ENCODE peak calls at places on chromosomes 6 and 20, in six cellular contexts. Y, I, E, B, G and R are unnamed samples.
A peak's percentile ranks its signal among the peaks of the same experiment; 100 is the strongest.

GRCh38 chr20:63740501-63741353 is 1.2 kb downstream of the SLC2A4RG start:
- DNase-seq in Y (peak; percentile 93), I (peak; percentile 97), E (peak; percentile 79), B (peak; percentile 74), G (peak; percentile 44), R (peak; percentile 45)

GRCh38 chr20:4684837-4685413 is 36.8 kb upstream of the PRND start:
- DNase-seq in Y (no peak), I (no peak), E (no peak), B (no peak), G (no peak), R (no peak)

GRCh38 chr20:63962426-63963347 is 6.5 kb upstream of the UCKL1 start:
- DNase-seq in Y (no peak), I (no peak), E (no peak), B (no peak), G (no peak), R (no peak)

GRCh38 chr6:111985202-111985731 is 68.6 kb upstream of the CCN6 start:
- DNase-seq in Y (no peak), I (peak; percentile 92), E (no peak), B (no peak), G (peak; percentile 21), R (no peak)

GRCh38 chr6:73798592-73798991 is 102.6 kb downstream of the CD109 start:
- DNase-seq in Y (no peak), I (peak; percentile 58), E (no peak), B (no peak), G (no peak), R (no peak)

GRCh38 chr6:25384967-25385366 is 105.8 kb downstream of the CARMIL1 start:
- DNase-seq in Y (no peak), I (no peak), E (no peak), B (no peak), G (no peak), R (no peak)

GRCh38 chr6:128617285-128617684 is 96.9 kb upstream of the PTPRK start:
- DNase-seq in Y (no peak), I (no peak), E (no peak), B (no peak), G (no peak), R (no peak)

GRCh38 chr6:10413850-10414765 is 766 bp downstream of the TFAP2A start:
- DNase-seq in Y (no peak), I (peak; percentile 46), E (no peak), B (no peak), G (no peak), R (no peak)

GRCh38 chr6:61809004-61809595 is 476.9 kb downstream of the KHDRBS2 start:
- DNase-seq in Y (no peak), I (peak; percentile 10), E (no peak), B (no peak), G (no peak), R (no peak)

DNA sequence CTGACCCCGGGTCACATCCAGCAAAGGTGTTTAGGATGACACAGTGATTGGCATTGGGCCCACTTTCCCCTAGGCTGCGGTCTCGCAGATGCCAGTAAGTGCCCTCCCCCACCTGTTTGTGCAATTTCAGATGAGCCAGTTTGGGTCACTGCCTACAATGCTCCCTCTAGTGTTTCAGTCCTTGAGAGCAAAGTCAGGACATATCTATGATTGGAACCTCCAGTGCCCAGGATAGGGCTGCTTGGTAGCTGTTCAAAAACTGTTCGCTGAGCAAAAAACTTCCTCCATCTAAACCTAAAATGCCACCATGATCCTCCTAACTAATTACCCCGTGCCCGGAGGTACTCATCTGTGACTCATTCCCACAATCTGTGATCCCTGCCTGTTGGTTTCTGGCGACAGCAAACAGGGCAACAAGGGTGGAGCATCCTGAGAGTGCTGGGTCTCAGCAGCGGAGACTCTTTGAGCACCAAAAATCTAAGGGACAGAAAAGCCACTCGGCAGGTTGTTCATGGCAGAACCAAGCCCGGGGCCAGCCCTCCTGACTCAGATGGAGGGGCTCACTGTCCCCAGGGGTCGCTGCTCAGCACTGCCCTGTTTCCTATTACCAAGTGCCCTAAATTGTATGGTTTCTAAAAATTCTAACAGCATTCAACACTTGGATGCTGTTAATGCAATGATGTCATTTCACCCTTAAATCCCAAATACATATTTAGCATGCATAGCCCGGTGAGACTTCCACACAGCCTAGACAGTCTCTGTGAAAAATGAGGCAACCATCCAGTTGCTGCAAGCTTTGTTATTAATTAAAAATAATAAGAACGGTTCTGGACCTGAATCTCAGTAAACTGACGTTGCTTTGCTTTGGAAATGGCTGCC is 5.0 kb downstream of the VSX1 start:
- DNase-seq in Y (peak; percentile 43), I (peak; percentile 72), E (no peak), B (no peak), G (peak; percentile 37), R (no peak)
- TF ChIP-seq CTCF in Y (no peak), I (peak; percentile 52), E (peak; percentile 49), B (no peak), G (peak; percentile 51), R (peak; percentile 24)

DNA sequence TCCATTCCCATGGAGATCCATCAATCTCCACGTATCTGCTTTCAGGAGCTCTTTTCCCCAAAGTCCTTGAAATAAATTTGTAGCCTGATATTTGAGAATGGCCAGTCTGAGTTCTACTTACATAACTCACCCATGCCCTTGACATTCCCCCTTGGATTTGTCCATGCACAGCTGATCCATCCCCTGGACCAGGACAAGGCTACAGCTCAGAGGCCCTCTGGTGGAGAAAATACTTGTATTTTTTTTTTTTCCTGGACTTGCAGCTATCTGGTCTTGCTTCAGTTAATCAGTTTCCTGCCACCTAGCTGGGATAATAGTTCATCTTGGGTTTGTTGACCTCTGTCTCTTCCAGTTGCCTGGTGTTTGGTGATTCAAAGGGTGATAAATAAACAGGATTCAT is 467.6 kb downstream of the DHX35 start:
- DNase-seq in Y (peak; percentile 20), I (no peak), E (no peak), B (no peak), G (no peak), R (no peak)
- TF ChIP-seq CTCF in Y (peak; percentile 39), I (peak; percentile 13), E (peak; percentile 64), B (no peak), G (peak; percentile 34), R (peak; percentile 52)

DNA sequence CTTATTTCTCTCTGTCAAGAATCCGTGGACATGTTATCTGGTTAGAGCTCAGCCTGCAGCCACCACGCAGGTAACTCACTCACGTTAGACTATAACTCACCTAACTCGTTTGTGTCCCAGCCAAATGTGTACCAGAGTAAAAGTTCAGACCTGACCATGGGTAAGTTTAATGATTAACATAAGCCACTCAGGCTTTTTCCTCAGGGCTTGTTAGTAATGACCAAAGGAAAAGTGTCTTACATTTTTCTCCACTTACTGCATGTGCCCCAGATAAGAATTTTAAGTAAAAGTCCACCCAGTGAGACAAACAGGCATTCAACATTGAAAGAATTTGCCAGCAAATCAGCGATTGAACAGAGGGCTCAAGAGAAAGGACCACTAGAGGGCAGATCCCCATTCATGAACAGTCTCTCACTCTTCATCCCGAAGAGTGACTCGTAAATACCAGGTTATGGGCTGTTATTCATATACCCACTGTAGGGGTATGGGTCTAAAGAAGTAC is at the start of gene PKHD1:
- DNase-seq in Y (no peak), I (peak; percentile 12), E (no peak), B (no peak), G (no peak), R (no peak)
- TF ChIP-seq CTCF in Y (peak; percentile 24), I (no peak), E (no peak), B (peak; percentile 13), G (peak; percentile 46), R (peak; percentile 58)

GRCh38 chr6:5710516-5710915 is 296.2 kb downstream of the NRN1 start:
- DNase-seq in Y (no peak), I (no peak), E (no peak), B (no peak), G (no peak), R (no peak)

GRCh38 chr6:5718231-5718947 is 288.3 kb downstream of the NRN1 start:
- DNase-seq in Y (no peak), I (no peak), E (no peak), B (no peak), G (no peak), R (no peak)

GRCh38 chr6:5707646-5708045 is 299.1 kb downstream of the NRN1 start:
- DNase-seq in Y (no peak), I (no peak), E (no peak), B (no peak), G (no peak), R (no peak)

GRCh38 chr6:5712349-5713215 is 294.1 kb downstream of the NRN1 start:
- DNase-seq in Y (no peak), I (no peak), E (no peak), B (no peak), G (no peak), R (no peak)

GRCh38 chr6:5713519-5713918 is 293.2 kb downstream of the NRN1 start:
- DNase-seq in Y (no peak), I (no peak), E (no peak), B (no peak), G (no peak), R (no peak)
- TF ChIP-seq CTCF in Y (no peak), I (no peak), E (no peak), B (no peak), G (no peak), R (no peak)

GRCh38 chr6:152353440-152353839 is 283.7 kb downstream of the SYNE1 start:
- DNase-seq in Y (no peak), I (no peak), E (no peak), B (no peak), G (no peak), R (no peak)

GRCh38 chr6:152360016-152360415 is 277.1 kb downstream of the SYNE1 start:
- DNase-seq in Y (no peak), I (no peak), E (no peak), B (no peak), G (no peak), R (no peak)

GRCh38 chr6:152355166-152355565 is 282.0 kb downstream of the SYNE1 start:
- DNase-seq in Y (no peak), I (no peak), E (no peak), B (no peak), G (no peak), R (no peak)

GRCh38 chr6:152356016-152356415 is 281.1 kb downstream of the SYNE1 start:
- DNase-seq in Y (no peak), I (peak; percentile 6), E (no peak), B (no peak), G (no peak), R (no peak)

DNA sequence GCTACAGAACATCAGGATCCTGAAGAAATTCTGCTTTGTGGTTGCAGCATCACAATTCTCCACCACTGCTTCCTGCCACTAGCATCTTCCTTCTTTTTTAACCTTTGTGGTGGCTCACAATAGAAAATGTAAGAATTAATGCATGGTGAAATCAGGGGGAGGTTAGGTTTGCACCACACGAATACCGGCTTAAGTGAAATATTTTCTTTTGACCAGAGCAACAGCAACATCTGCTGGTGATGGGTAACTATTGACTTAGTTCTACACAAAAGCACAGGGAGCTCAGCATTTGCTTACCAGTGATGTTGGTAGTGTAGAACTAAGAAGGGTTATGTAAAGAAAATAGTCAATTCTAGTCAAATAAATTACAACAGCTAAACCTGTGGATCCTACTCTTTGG is 280.5 kb downstream of the SYNE1 start:
- DNase-seq in Y (no peak), I (peak; percentile 58), E (no peak), B (no peak), G (peak; percentile 5), R (no peak)
- TF ChIP-seq CTCF in Y (no peak), I (no peak), E (no peak), B (no peak), G (peak; percentile 49), R (peak; percentile 58)

GRCh38 chr6:55293116-55293515 is 34.2 kb upstream of the GFRAL start:
- DNase-seq in Y (peak; percentile 21), I (peak; percentile 3), E (no peak), B (no peak), G (no peak), R (no peak)
- TF ChIP-seq CTCF in Y (peak; percentile 24), I (peak; percentile 31), E (no peak), B (no peak), G (peak; percentile 45), R (peak; percentile 58)